ENCODE peak calls at places on chromosome 21, in four cellular contexts. One of them, this sample, is unnamed.

GRCh38 chr21:35016071-35016470 is 33.0 kb downstream of the RUNX1 start:
- DNase-seq in GM12878: no peak
- DNase-seq in K562: no peak
- DNase-seq in H1: no peak
- DNase-seq in this sample: no peak

GRCh38 chr21:45513003-45513706 is 29.1 kb downstream of the SLC19A1 start:
- DNase-seq in GM12878: no peak
- DNase-seq in K562: no peak
- DNase-seq in H1: no peak
- DNase-seq in this sample: no peak

GRCh38 chr21:45383615-45384201 is 21.3 kb upstream of the COL18A1 start:
- DNase-seq in GM12878: no peak
- DNase-seq in K562: no peak
- DNase-seq in H1: peak; percentile 44
- DNase-seq in this sample: no peak

GRCh38 chr21:45502600-45502999 is 39.6 kb downstream of the SLC19A1 start:
- DNase-seq in GM12878: no peak
- DNase-seq in K562: no peak
- DNase-seq in H1: no peak
- DNase-seq in this sample: no peak

GRCh38 chr21:44755227-44755626 is 43.9 kb upstream of the TSPEAR start:
- DNase-seq in GM12878: no peak
- DNase-seq in K562: peak; percentile 54
- DNase-seq in H1: no peak
- DNase-seq in this sample: peak; percentile 16

GRCh38 chr21:33078907-33079582 is 9.1 kb downstream of the OLIG1 start:
- DNase-seq in GM12878: peak; percentile 88
- DNase-seq in K562: peak; percentile 76
- DNase-seq in H1: no peak
- DNase-seq in this sample: peak; percentile 17

GRCh38 chr21:39052718-39053117 is 130.5 kb downstream of the PSMG1 start:
- DNase-seq in GM12878: no peak
- DNase-seq in K562: no peak
- DNase-seq in H1: no peak
- DNase-seq in this sample: no peak

GRCh38 chr21:30168086-30168485 is 1.5 kb upstream of the CLDN17 start:
- DNase-seq in GM12878: no peak
- DNase-seq in K562: no peak
- DNase-seq in H1: no peak
- DNase-seq in this sample: no peak

GRCh38 chr21:34157456-34158025 is 84.2 kb downstream of the MRPS6 start:
- DNase-seq in GM12878: no peak
- DNase-seq in K562: no peak
- DNase-seq in H1: no peak
- DNase-seq in this sample: no peak

GRCh38 chr21:35525443-35525842 is 476.3 kb upstream of the RUNX1 start:
- DNase-seq in GM12878: no peak
- DNase-seq in K562: no peak
- DNase-seq in H1: no peak
- DNase-seq in this sample: no peak

GRCh38 chr21:36663033-36663855 is 35.7 kb upstream of the SIM2 start:
- DNase-seq in GM12878: no peak
- DNase-seq in K562: no peak
- DNase-seq in H1: no peak
- DNase-seq in this sample: no peak

GRCh38 chr21:41251961-41252642 is 64.5 kb upstream of the FAM3B start:
- DNase-seq in GM12878: no peak
- DNase-seq in K562: no peak
- DNase-seq in H1: no peak
- DNase-seq in this sample: no peak

GRCh38 chr21:35057428-35057827 is 8.3 kb upstream of the RUNX1 start:
- DNase-seq in GM12878: no peak
- DNase-seq in K562: no peak
- DNase-seq in H1: no peak
- DNase-seq in this sample: no peak

GRCh38 chr21:31752967-31753366 is 21.0 kb upstream of the SCAF4 start:
- DNase-seq in GM12878: no peak
- DNase-seq in K562: no peak
- DNase-seq in H1: no peak
- DNase-seq in this sample: no peak

GRCh38 chr21:46049890-46050650 is 47.8 kb upstream of the COL6A2 start:
- DNase-seq in GM12878: no peak
- DNase-seq in K562: no peak
- DNase-seq in H1: no peak
- DNase-seq in this sample: no peak

GRCh38 chr21:35075546-35075945 is 26.4 kb upstream of the RUNX1 start:
- DNase-seq in GM12878: no peak
- DNase-seq in K562: no peak
- DNase-seq in H1: no peak
- DNase-seq in this sample: no peak

GRCh38 chr21:31781737-31782136 is 49.8 kb upstream of the SCAF4 start:
- DNase-seq in GM12878: no peak
- DNase-seq in K562: no peak
- DNase-seq in H1: no peak
- DNase-seq in this sample: no peak

GRCh38 chr21:37845535-37845934 is 70.7 kb downstream of the KCNJ6 start:
- DNase-seq in GM12878: no peak
- DNase-seq in K562: no peak
- DNase-seq in H1: no peak
- DNase-seq in this sample: no peak

GRCh38 chr21:34202553-34203332 is 129.4 kb downstream of the MRPS6 start:
- DNase-seq in GM12878: no peak
- DNase-seq in K562: no peak
- DNase-seq in H1: no peak
- DNase-seq in this sample: no peak

GRCh38 chr21:27771938-27772505 is 805.1 kb upstream of the ADAMTS5 start:
- DNase-seq in GM12878: no peak
- DNase-seq in K562: no peak
- DNase-seq in H1: no peak
- DNase-seq in this sample: no peak

GRCh38 chr21:17925000-17925610 is 105.9 kb upstream of the C21orf91 start:
- DNase-seq in GM12878: peak; percentile 33
- DNase-seq in K562: peak; percentile 66
- DNase-seq in H1: no peak
- DNase-seq in this sample: peak; percentile 63

GRCh38 chr21:31158789-31159581 is 120.7 kb upstream of the KRTAP19-8 start:
- DNase-seq in GM12878: no peak
- DNase-seq in K562: no peak
- DNase-seq in H1: no peak
- DNase-seq in this sample: no peak

GRCh38 chr21:21122680-21123079 is 124.5 kb downstream of the NCAM2 start:
- DNase-seq in GM12878: no peak
- DNase-seq in K562: no peak
- DNase-seq in H1: no peak
- DNase-seq in this sample: no peak

GRCh38 chr21:46006547-46007497 is 25.3 kb downstream of the COL6A1 start:
- DNase-seq in GM12878: no peak
- DNase-seq in K562: no peak
- DNase-seq in H1: no peak
- DNase-seq in this sample: no peak

GRCh38 chr21:17492415-17493168 is 20.3 kb upstream of the CXADR start:
- DNase-seq in GM12878: no peak
- DNase-seq in K562: no peak
- DNase-seq in H1: no peak
- DNase-seq in this sample: peak; percentile 21

GRCh38 chr21:37032877-37033471 is 26.5 kb downstream of the RIPPLY3 start:
- DNase-seq in GM12878: no peak
- DNase-seq in K562: no peak
- DNase-seq in H1: no peak
- DNase-seq in this sample: no peak

GRCh38 chr21:41071410-41071809 is 96.5 kb upstream of the BACE2 start:
- DNase-seq in GM12878: no peak
- DNase-seq in K562: no peak
- DNase-seq in H1: peak; percentile 39
- DNase-seq in this sample: no peak

GRCh38 chr21:26849428-26850115 is 4.4 kb upstream of the ADAMTS1 start:
- DNase-seq in GM12878: no peak
- DNase-seq in K562: peak; percentile 31
- DNase-seq in H1: no peak
- DNase-seq in this sample: peak; percentile 47

GRCh38 chr21:33031152-33031551 is 5.4 kb downstream of the OLIG2 start:
- DNase-seq in GM12878: no peak
- DNase-seq in K562: no peak
- DNase-seq in H1: no peak
- DNase-seq in this sample: no peak

GRCh38 chr21:44525431-44526095 is 14.4 kb downstream of the KRTAP10-1 start:
- DNase-seq in GM12878: no peak
- DNase-seq in K562: no peak
- DNase-seq in H1: no peak
- DNase-seq in this sample: peak; percentile 23

GRCh38 chr21:19853061-19853460 is 1145.1 kb upstream of the NCAM2 start:
- DNase-seq in GM12878: no peak
- DNase-seq in K562: no peak
- DNase-seq in H1: no peak
- DNase-seq in this sample: no peak
- TF ChIP-seq BRCA1 in GM12878: no peak
- TF ChIP-seq BRCA1 in K562: no peak
- TF ChIP-seq BRCA1 in H1: no peak
- TF ChIP-seq BRCA1 in this sample: no peak

DNA sequence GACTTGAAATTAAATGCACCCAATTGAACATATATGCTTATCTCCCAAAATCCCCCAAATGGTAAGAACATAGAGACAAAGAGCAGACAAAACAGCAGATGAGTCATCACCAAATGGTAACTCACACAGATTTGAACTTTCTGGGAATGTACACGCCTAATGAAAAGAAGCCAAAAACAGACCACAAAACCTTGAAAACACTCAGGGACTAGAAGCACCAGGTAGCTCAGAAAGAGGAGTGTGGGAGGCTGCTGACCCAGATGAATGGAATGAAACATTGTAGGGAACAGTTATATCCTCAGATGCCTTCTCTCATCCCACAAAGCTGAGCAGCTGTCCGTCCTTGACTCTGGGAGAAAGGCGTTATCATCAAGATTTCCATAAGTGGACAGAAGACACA is 307.0 kb upstream of the USP25 start:
- DNase-seq in GM12878: no peak
- DNase-seq in K562: no peak
- DNase-seq in H1: no peak
- DNase-seq in this sample: no peak
- TF ChIP-seq BRCA1 in GM12878: no peak
- TF ChIP-seq BRCA1 in K562: no peak
- TF ChIP-seq BRCA1 in H1: no peak
- TF ChIP-seq BRCA1 in this sample: no peak

GRCh38 chr21:25409992-25410391 is 197.3 kb downstream of the MRPL39 start:
- DNase-seq in GM12878: no peak
- DNase-seq in K562: no peak
- DNase-seq in H1: no peak
- DNase-seq in this sample: no peak
- TF ChIP-seq BRCA1 in GM12878: no peak
- TF ChIP-seq BRCA1 in K562: no peak
- TF ChIP-seq BRCA1 in H1: no peak
- TF ChIP-seq BRCA1 in this sample: no peak

GRCh38 chr21:42306366-42307035 is 8.7 kb downstream of the TFF3 start:
- DNase-seq in GM12878: no peak
- DNase-seq in K562: no peak
- DNase-seq in H1: no peak
- DNase-seq in this sample: no peak
- TF ChIP-seq BRCA1 in GM12878: no peak
- TF ChIP-seq BRCA1 in K562: no peak
- TF ChIP-seq BRCA1 in H1: no peak
- TF ChIP-seq BRCA1 in this sample: no peak